ENCODE peak calls at places on chromosomes 3 and 15, in nine cellular contexts. B is left ventricle myocardium inferior; Q is HFFc6; L is Calu3; P is cardiac muscle cell; I is keratinocyte; J is stimulated activated CD4-positive, alpha-beta T cell treated with anti-CD3 and anti-CD28 coated beads, Interleukin-1b, Interleukin-23, amount 100 ng/mL, for 24 hours; A is ovary; F is COR-L47. Z is an unnamed sample.

GRCh38 chr3:149717391-149718056 is 34.8 kb downstream of the COMMD2 start:
- DNase-seq in B (no peak), Q (peak; percentile 72), L (peak; percentile 74), P (peak; percentile 88), I (no peak), J (no peak), A (peak; percentile 42), F (peak; percentile 51), Z (peak; percentile 84)

GRCh38 chr3:55562672-55563071 is 75.6 kb upstream of the WNT5A start:
- DNase-seq in B (no peak), Q (no peak), L (no peak), P (peak; percentile 26), I (no peak), J (no peak), A (no peak), F (no peak), Z (no peak)

GRCh38 chr3:109346770-109347295 is 9.5 kb upstream of the DPPA4 start:
- DNase-seq in B (no peak), Q (no peak), L (no peak), P (peak; percentile 15), I (no peak), J (no peak), A (no peak), F (no peak), Z (no peak)

GRCh38 chr3:177343122-177343521 is 145.8 kb upstream of the TBL1XR1 start:
- DNase-seq in B (no peak), Q (no peak), L (no peak), P (no peak), I (no peak), J (no peak), A (no peak), F (no peak), Z (no peak)

GRCh38 chr15:95734422-95735316 is 595.8 kb upstream of the NR2F2 start:
- DNase-seq in B (no peak), Q (no peak), L (no peak), P (peak; percentile 82), I (no peak), J (no peak), A (no peak), F (no peak), Z (no peak)

GRCh38 chr3:58529516-58530353 is 7.3 kb downstream of the ACOX2 start:
- DNase-seq in B (no peak), Q (no peak), L (peak; percentile 15), P (peak; percentile 38), I (no peak), J (no peak), A (no peak), F (no peak), Z (peak; percentile 27)

GRCh38 chr3:129051776-129052400 is 8.7 kb upstream of the GP9 start:
- DNase-seq in B (peak; percentile 43), Q (peak; percentile 23), L (no peak), P (no peak), I (no peak), J (no peak), A (no peak), F (no peak), Z (no peak)

GRCh38 chr15:52348056-52348745 is 52.6 kb upstream of the MYO5C start:
- DNase-seq in B (no peak), Q (no peak), L (no peak), P (peak; percentile 47), I (no peak), J (no peak), A (peak; percentile 12), F (no peak), Z (peak; percentile 31)

GRCh38 chr3:153350420-153350819 is 188.4 kb downstream of the RAP2B start:
- DNase-seq in B (no peak), Q (peak; percentile 70), L (no peak), P (peak; percentile 63), I (peak; percentile 46), J (no peak), A (no peak), F (no peak), Z (peak; percentile 36)

GRCh38 chr3:180749322-180749721 is 70.0 kb upstream of the CCDC39 start:
- DNase-seq in B (no peak), Q (no peak), L (no peak), P (no peak), I (no peak), J (no peak), A (no peak), F (no peak), Z (no peak)

GRCh38 chr3:15458212-15458780 is 30.9 kb downstream of the EAF1 start:
- DNase-seq in B (no peak), Q (no peak), L (no peak), P (peak; percentile 17), I (no peak), J (no peak), A (no peak), F (no peak), Z (no peak)

GRCh38 chr3:141625506-141625905 is 112.6 kb upstream of the RNF7 start:
- DNase-seq in B (no peak), Q (no peak), L (no peak), P (peak; percentile 41), I (no peak), J (no peak), A (peak; percentile 43), F (no peak), Z (peak; percentile 61)

GRCh38 chr3:190579514-190580137 is 65.7 kb downstream of the IL1RAP start:
- DNase-seq in B (no peak), Q (no peak), L (no peak), P (no peak), I (no peak), J (no peak), A (no peak), F (no peak), Z (no peak)

GRCh38 chr15:36106640-36107335 is 472.6 kb upstream of the CDIN1 start:
- DNase-seq in B (no peak), Q (no peak), L (no peak), P (peak; percentile 50), I (no peak), J (no peak), A (no peak), F (no peak), Z (no peak)

GRCh38 chr15:36294359-36294758 is 285.1 kb upstream of the CDIN1 start:
- DNase-seq in B (no peak), Q (no peak), L (no peak), P (no peak), I (no peak), J (no peak), A (no peak), F (peak; percentile 17), Z (no peak)

GRCh38 chr15:77784361-77785292 is 151.9 kb upstream of the LINGO1 start:
- DNase-seq in B (no peak), Q (peak; percentile 2), L (peak; percentile 32), P (peak; percentile 30), I (no peak), J (no peak), A (no peak), F (peak; percentile 59), Z (peak; percentile 34)

GRCh38 chr3:194130807-194131589 is 5.0 kb upstream of the HES1 start:
- DNase-seq in B (no peak), Q (no peak), L (peak; percentile 70), P (peak; percentile 38), I (no peak), J (no peak), A (no peak), F (peak; percentile 75), Z (no peak)